ENCODE peak calls at places on chromosomes 4 and X, in four cellular contexts. S, W, F and V are unnamed samples.

GRCh38 chr4:123616970-123617392 is 220.4 kb downstream of the SPRY1 start:
- DNase-seq in S (peak; percentile 24), W (peak; percentile 4), F (peak; percentile 68), V (peak; percentile 84)

GRCh38 chr4:1369484-1370079 is 22.6 kb downstream of the UVSSA start:
- DNase-seq in S (no peak), W (no peak), F (no peak), V (no peak)

GRCh38 chrX:40012039-40012799 is 85.5 kb downstream of the BCOR start:
- DNase-seq in S (no peak), W (no peak), F (no peak), V (no peak)

GRCh38 chrX:138128025-138128671 is 562.2 kb downstream of the ZIC3 start:
- DNase-seq in S (no peak), W (no peak), F (no peak), V (peak; percentile 16)

GRCh38 chr4:8230891-8231290 is 31.8 kb downstream of the SH3TC1 start:
- DNase-seq in S (no peak), W (no peak), F (no peak), V (no peak)

GRCh38 chrX:57368158-57368557 is 81.7 kb downstream of the FAAH2 start:
- DNase-seq in S (peak; percentile 0), W (no peak), F (no peak), V (no peak)

GRCh38 chrX:100615015-100615414 is 21.6 kb downstream of the TSPAN6 start:
- DNase-seq in S (no peak), W (no peak), F (no peak), V (no peak)

GRCh38 chr4:100295792-100296191 is 105.5 kb upstream of the DDIT4L start:
- DNase-seq in S (no peak), W (no peak), F (no peak), V (no peak)

GRCh38 chrX:21948897-21949578 is 8.5 kb downstream of the SMS start:
- DNase-seq in S (no peak), W (no peak), F (no peak), V (no peak)

GRCh38 chr4:121360496-121360895 is 20.3 kb downstream of the QRFPR start:
- DNase-seq in S (no peak), W (no peak), F (no peak), V (no peak)

GRCh38 chr4:14023036-14023435 is 395.5 kb upstream of the BOD1L1 start:
- DNase-seq in S (no peak), W (no peak), F (no peak), V (no peak)

GRCh38 chr4:17324431-17324830 is 187.5 kb downstream of the QDPR start:
- DNase-seq in S (peak; percentile 10), W (peak; percentile 30), F (no peak), V (peak; percentile 8)

GRCh38 chr4:182876427-182876826 is 40.8 kb downstream of the DCTD start:
- DNase-seq in S (no peak), W (no peak), F (no peak), V (no peak)

GRCh38 chrX:135981662-135982061 is 3.6 kb upstream of the SLC9A6 start:
- DNase-seq in S (no peak), W (no peak), F (no peak), V (no peak)

GRCh38 chr4:161803171-161803570 is 360.6 kb downstream of the FSTL5 start:
- DNase-seq in S (no peak), W (no peak), F (no peak), V (no peak)

GRCh38 chrX:51694254-51694653 is 11.6 kb upstream of the CENPVL2 start:
- DNase-seq in S (no peak), W (no peak), F (no peak), V (no peak)

GRCh38 chrX:27336466-27337091 is 126.6 kb downstream of the PPP4R3C start:
- DNase-seq in S (no peak), W (no peak), F (no peak), V (peak; percentile 46)

GRCh38 chr4:82372874-82373815 is 646 bp downstream of the HNRNPD start:
- DNase-seq in S (peak; percentile 71), W (peak; percentile 33), F (peak; percentile 59), V (peak; percentile 49)

GRCh38 chr4:38058186-38058585 is 98.0 kb downstream of the PTTG2 start:
- DNase-seq in S (no peak), W (no peak), F (no peak), V (no peak)

GRCh38 chr4:152340818-152341217 is 195.1 kb downstream of the FBXW7 start:
- DNase-seq in S (no peak), W (no peak), F (no peak), V (no peak)

GRCh38 chr4:54213001-54213400 is 16.1 kb upstream of the PDGFRA start:
- DNase-seq in S (no peak), W (no peak), F (no peak), V (no peak)

GRCh38 chr4:108681321-108681809 is 31.0 kb downstream of the OSTC start:
- DNase-seq in S (no peak), W (no peak), F (no peak), V (no peak)

GRCh38 chr4:176981074-176981473 is 188.4 kb upstream of the VEGFC start:
- DNase-seq in S (no peak), W (no peak), F (no peak), V (no peak)

GRCh38 chr4:142713282-142714030 is 132.6 kb downstream of the INPP4B start:
- DNase-seq in S (no peak), W (no peak), F (no peak), V (no peak)

GRCh38 chr4:155173371-155173770 is 35.1 kb upstream of the NPY2R start:
- DNase-seq in S (no peak), W (no peak), F (no peak), V (no peak)

GRCh38 chr4:119728185-119728584 is 99.6 kb upstream of the PDE5A start:
- DNase-seq in S (no peak), W (no peak), F (no peak), V (no peak)

GRCh38 chrX:11209798-11210197 is 83.4 kb upstream of the AMELX start:
- DNase-seq in S (no peak), W (no peak), F (no peak), V (no peak)

GRCh38 chr4:907691-908437 is 24.3 kb downstream of the GAK start:
- DNase-seq in S (no peak), W (no peak), F (no peak), V (no peak)

GRCh38 chrX:435536-436122 is 48.9 kb upstream of the PPP2R3B start:
- DNase-seq in S (no peak), W (no peak), F (no peak), V (no peak)

GRCh38 chr4:70360460-70360859 is at the start of gene SMR3A:
- DNase-seq in S (no peak), W (no peak), F (no peak), V (no peak)

GRCh38 chr4:158209825-158210807 is at the start of gene TMEM144:
- DNase-seq in S (peak; percentile 91), W (no peak), F (peak; percentile 79), V (peak; percentile 87)

GRCh38 chr4:37956941-37957340 is 3.3 kb upstream of the PTTG2 start:
- DNase-seq in S (no peak), W (no peak), F (no peak), V (no peak)

GRCh38 chr4:38703625-38704024 is 39.6 kb downstream of the KLF3 start:
- DNase-seq in S (no peak), W (no peak), F (no peak), V (no peak)